ENCODE peak calls at places on chromosome 17, in nine cellular contexts. N is NCI-H345; Q is fibroblast of lung; W is GM03348; I is GM04503; K is stimulated activated CD8-positive, alpha-beta memory T cell treated with anti-CD3 and anti-CD28 coated beads, Interleukin-15, amount 100 ng/mL, for 24 hours; B is HEK293T; D is small intestine; V is KBM-7. F is an unnamed sample.

GRCh38 chr17:55304171-55304859 is 39.6 kb downstream of the HLF start:
- DNase-seq in N (no peak), Q (no peak), W (no peak), I (no peak), K (no peak), B (no peak), D (no peak), V (no peak), F (no peak)

GRCh38 chr17:6910987-6911603 is 79.6 kb upstream of the TEKT1 start:
- DNase-seq in N (peak), Q (peak), W (peak), I (no peak), K (no peak), B (no peak), D (peak), V (peak), F (peak)

GRCh38 chr17:32536736-32537646 is 50.2 kb downstream of the CDK5R1 start:
- DNase-seq in N (no peak), Q (peak), W (peak), I (peak), K (no peak), B (no peak), D (no peak), V (no peak), F (no peak)

GRCh38 chr17:66892286-66892685 is 57.4 kb downstream of the CACNG5 start:
- DNase-seq in N (no peak), Q (peak), W (no peak), I (no peak), K (no peak), B (no peak), D (no peak), V (no peak), F (no peak)

GRCh38 chr17:6358131-6358530 is 76.8 kb downstream of the AIPL1 start:
- DNase-seq in N (no peak), Q (no peak), W (no peak), I (no peak), K (no peak), B (no peak), D (no peak), V (no peak), F (no peak)

GRCh38 chr17:67079481-67079880 is 35.1 kb downstream of the CACNG1 start:
- DNase-seq in N (no peak), Q (no peak), W (no peak), I (no peak), K (no peak), B (no peak), D (no peak), V (no peak), F (no peak)

GRCh38 chr17:64773836-64774761 is 112.0 kb upstream of the SMURF2 start:
- DNase-seq in N (peak), Q (peak), W (peak), I (no peak), K (no peak), B (peak), D (peak), V (peak), F (peak)

GRCh38 chr17:48547839-48548686 is 3.2 kb upstream of the HOXB2 start:
- DNase-seq in N (peak), Q (peak), W (peak), I (no peak), K (no peak), B (peak), D (peak), V (no peak), F (no peak)

GRCh38 chr17:79465011-79466006 is 145.5 kb downstream of the RBFOX3 start:
- DNase-seq in N (no peak), Q (no peak), W (no peak), I (no peak), K (no peak), B (no peak), D (no peak), V (no peak), F (no peak)

GRCh38 chr17:15106540-15106939 is 158.6 kb downstream of the PMP22 start:
- DNase-seq in N (no peak), Q (peak), W (peak), I (no peak), K (no peak), B (no peak), D (no peak), V (no peak), F (no peak)

GRCh38 chr17:16417896-16418683 is 2.7 kb downstream of the TRPV2 start:
- DNase-seq in N (no peak), Q (peak), W (peak), I (no peak), K (no peak), B (no peak), D (no peak), V (no peak), F (no peak)

GRCh38 chr17:78563189-78564145 is 13.7 kb downstream of the DNAH17 start:
- DNase-seq in N (no peak), Q (peak), W (no peak), I (no peak), K (no peak), B (no peak), D (no peak), V (peak), F (no peak)

GRCh38 chr17:4562000-4562969 is 1.9 kb upstream of the GGT6 start:
- DNase-seq in N (no peak), Q (peak), W (no peak), I (peak), K (no peak), B (no peak), D (peak), V (no peak), F (no peak)

GRCh38 chr17:48561894-48562810 is 16.0 kb downstream of the HOXB4 start:
- DNase-seq in N (no peak), Q (no peak), W (no peak), I (no peak), K (no peak), B (peak), D (no peak), V (no peak), F (no peak)

F was measured in germinal center.